ENCODE peak calls at places on chromosome 6, in five cellular contexts. One of them, this sample, is unnamed.

GRCh38 chr6:33023536-33023935 is 14.1 kb upstream of the HLA-DOA start:
- DNase-seq in stimulated activated CD4-positive, alpha-beta T cell treated with anti-CD3 and anti-CD28 coated beads, Interleukin-15, amount 100 ng/mL, for 48 hours: no peak
- DNase-seq in CD8-positive, alpha-beta memory T cell: no peak
- DNase-seq in stimulated activated CD8-positive, alpha-beta memory T cell treated with anti-CD3 and anti-CD28 coated beads, Interleukin-2, amount 100 ng/mL, for 1 hour: no peak
- DNase-seq in uterus: no peak
- DNase-seq in this sample: no peak

GRCh38 chr6:47168176-47168575 is 126.0 kb upstream of the ADGRF1 start:
- DNase-seq in stimulated activated CD4-positive, alpha-beta T cell treated with anti-CD3 and anti-CD28 coated beads, Interleukin-15, amount 100 ng/mL, for 48 hours: no peak
- DNase-seq in CD8-positive, alpha-beta memory T cell: no peak
- DNase-seq in stimulated activated CD8-positive, alpha-beta memory T cell treated with anti-CD3 and anti-CD28 coated beads, Interleukin-2, amount 100 ng/mL, for 1 hour: no peak
- DNase-seq in uterus: peak
- DNase-seq in this sample: no peak

GRCh38 chr6:166507809-166508373 is 78.6 kb downstream of the RAMACL start:
- DNase-seq in stimulated activated CD4-positive, alpha-beta T cell treated with anti-CD3 and anti-CD28 coated beads, Interleukin-15, amount 100 ng/mL, for 48 hours: no peak
- DNase-seq in CD8-positive, alpha-beta memory T cell: no peak
- DNase-seq in stimulated activated CD8-positive, alpha-beta memory T cell treated with anti-CD3 and anti-CD28 coated beads, Interleukin-2, amount 100 ng/mL, for 1 hour: no peak
- DNase-seq in uterus: no peak
- DNase-seq in this sample: no peak

GRCh38 chr6:6002005-6002808 is 4.5 kb downstream of the NRN1 start:
- DNase-seq in stimulated activated CD4-positive, alpha-beta T cell treated with anti-CD3 and anti-CD28 coated beads, Interleukin-15, amount 100 ng/mL, for 48 hours: no peak
- DNase-seq in CD8-positive, alpha-beta memory T cell: no peak
- DNase-seq in stimulated activated CD8-positive, alpha-beta memory T cell treated with anti-CD3 and anti-CD28 coated beads, Interleukin-2, amount 100 ng/mL, for 1 hour: no peak
- DNase-seq in uterus: no peak
- DNase-seq in this sample: no peak

GRCh38 chr6:16773376-16773775 is 12.1 kb upstream of the ATXN1 start:
- DNase-seq in stimulated activated CD4-positive, alpha-beta T cell treated with anti-CD3 and anti-CD28 coated beads, Interleukin-15, amount 100 ng/mL, for 48 hours: no peak
- DNase-seq in CD8-positive, alpha-beta memory T cell: no peak
- DNase-seq in stimulated activated CD8-positive, alpha-beta memory T cell treated with anti-CD3 and anti-CD28 coated beads, Interleukin-2, amount 100 ng/mL, for 1 hour: no peak
- DNase-seq in uterus: no peak
- DNase-seq in this sample: no peak

GRCh38 chr6:15194453-15194852 is 51.4 kb upstream of the JARID2 start:
- DNase-seq in stimulated activated CD4-positive, alpha-beta T cell treated with anti-CD3 and anti-CD28 coated beads, Interleukin-15, amount 100 ng/mL, for 48 hours: no peak
- DNase-seq in CD8-positive, alpha-beta memory T cell: no peak
- DNase-seq in stimulated activated CD8-positive, alpha-beta memory T cell treated with anti-CD3 and anti-CD28 coated beads, Interleukin-2, amount 100 ng/mL, for 1 hour: no peak
- DNase-seq in uterus: no peak
- DNase-seq in this sample: no peak

GRCh38 chr6:10610289-10610688 is 84.1 kb downstream of the C6orf52 start:
- DNase-seq in stimulated activated CD4-positive, alpha-beta T cell treated with anti-CD3 and anti-CD28 coated beads, Interleukin-15, amount 100 ng/mL, for 48 hours: no peak
- DNase-seq in CD8-positive, alpha-beta memory T cell: no peak
- DNase-seq in stimulated activated CD8-positive, alpha-beta memory T cell treated with anti-CD3 and anti-CD28 coated beads, Interleukin-2, amount 100 ng/mL, for 1 hour: no peak
- DNase-seq in uterus: no peak
- DNase-seq in this sample: no peak

GRCh38 chr6:6659600-6660327 is 71.2 kb downstream of the LY86 start:
- DNase-seq in stimulated activated CD4-positive, alpha-beta T cell treated with anti-CD3 and anti-CD28 coated beads, Interleukin-15, amount 100 ng/mL, for 48 hours: no peak
- DNase-seq in CD8-positive, alpha-beta memory T cell: no peak
- DNase-seq in stimulated activated CD8-positive, alpha-beta memory T cell treated with anti-CD3 and anti-CD28 coated beads, Interleukin-2, amount 100 ng/mL, for 1 hour: no peak
- DNase-seq in uterus: no peak
- DNase-seq in this sample: no peak

GRCh38 chr6:11494786-11495564 is 42.6 kb upstream of the TMEM170B start:
- DNase-seq in stimulated activated CD4-positive, alpha-beta T cell treated with anti-CD3 and anti-CD28 coated beads, Interleukin-15, amount 100 ng/mL, for 48 hours: no peak
- DNase-seq in CD8-positive, alpha-beta memory T cell: no peak
- DNase-seq in stimulated activated CD8-positive, alpha-beta memory T cell treated with anti-CD3 and anti-CD28 coated beads, Interleukin-2, amount 100 ng/mL, for 1 hour: no peak
- DNase-seq in uterus: no peak
- DNase-seq in this sample: no peak

GRCh38 chr6:80527552-80528052 is 421.1 kb downstream of the BCKDHB start:
- DNase-seq in stimulated activated CD4-positive, alpha-beta T cell treated with anti-CD3 and anti-CD28 coated beads, Interleukin-15, amount 100 ng/mL, for 48 hours: no peak
- DNase-seq in CD8-positive, alpha-beta memory T cell: no peak
- DNase-seq in stimulated activated CD8-positive, alpha-beta memory T cell treated with anti-CD3 and anti-CD28 coated beads, Interleukin-2, amount 100 ng/mL, for 1 hour: no peak
- DNase-seq in uterus: no peak
- DNase-seq in this sample: no peak

GRCh38 chr6:157893238-157893637 is 70.2 kb downstream of the SNX9 start:
- DNase-seq in stimulated activated CD4-positive, alpha-beta T cell treated with anti-CD3 and anti-CD28 coated beads, Interleukin-15, amount 100 ng/mL, for 48 hours: no peak
- DNase-seq in CD8-positive, alpha-beta memory T cell: peak
- DNase-seq in stimulated activated CD8-positive, alpha-beta memory T cell treated with anti-CD3 and anti-CD28 coated beads, Interleukin-2, amount 100 ng/mL, for 1 hour: no peak
- DNase-seq in uterus: no peak
- DNase-seq in this sample: peak

GRCh38 chr6:42292002-42292735 is 74.5 kb upstream of the MRPS10 start:
- DNase-seq in stimulated activated CD4-positive, alpha-beta T cell treated with anti-CD3 and anti-CD28 coated beads, Interleukin-15, amount 100 ng/mL, for 48 hours: no peak
- DNase-seq in CD8-positive, alpha-beta memory T cell: no peak
- DNase-seq in stimulated activated CD8-positive, alpha-beta memory T cell treated with anti-CD3 and anti-CD28 coated beads, Interleukin-2, amount 100 ng/mL, for 1 hour: no peak
- DNase-seq in uterus: no peak
- DNase-seq in this sample: no peak

GRCh38 chr6:16511048-16511660 is 250.1 kb downstream of the ATXN1 start:
- DNase-seq in stimulated activated CD4-positive, alpha-beta T cell treated with anti-CD3 and anti-CD28 coated beads, Interleukin-15, amount 100 ng/mL, for 48 hours: no peak
- DNase-seq in CD8-positive, alpha-beta memory T cell: no peak
- DNase-seq in stimulated activated CD8-positive, alpha-beta memory T cell treated with anti-CD3 and anti-CD28 coated beads, Interleukin-2, amount 100 ng/mL, for 1 hour: no peak
- DNase-seq in uterus: no peak
- DNase-seq in this sample: no peak

GRCh38 chr6:96212076-96212475 is 196.3 kb downstream of the FUT9 start:
- DNase-seq in stimulated activated CD4-positive, alpha-beta T cell treated with anti-CD3 and anti-CD28 coated beads, Interleukin-15, amount 100 ng/mL, for 48 hours: no peak
- DNase-seq in CD8-positive, alpha-beta memory T cell: no peak
- DNase-seq in stimulated activated CD8-positive, alpha-beta memory T cell treated with anti-CD3 and anti-CD28 coated beads, Interleukin-2, amount 100 ng/mL, for 1 hour: no peak
- DNase-seq in uterus: no peak
- DNase-seq in this sample: no peak

GRCh38 chr6:161135695-161136591 is 137.9 kb downstream of the AGPAT4 start:
- DNase-seq in stimulated activated CD4-positive, alpha-beta T cell treated with anti-CD3 and anti-CD28 coated beads, Interleukin-15, amount 100 ng/mL, for 48 hours: no peak
- DNase-seq in CD8-positive, alpha-beta memory T cell: no peak
- DNase-seq in stimulated activated CD8-positive, alpha-beta memory T cell treated with anti-CD3 and anti-CD28 coated beads, Interleukin-2, amount 100 ng/mL, for 1 hour: no peak
- DNase-seq in uterus: no peak
- DNase-seq in this sample: no peak

GRCh38 chr6:157169186-157169585 is 154.1 kb downstream of the TMEM242 start:
- DNase-seq in stimulated activated CD4-positive, alpha-beta T cell treated with anti-CD3 and anti-CD28 coated beads, Interleukin-15, amount 100 ng/mL, for 48 hours: no peak
- DNase-seq in CD8-positive, alpha-beta memory T cell: no peak
- DNase-seq in stimulated activated CD8-positive, alpha-beta memory T cell treated with anti-CD3 and anti-CD28 coated beads, Interleukin-2, amount 100 ng/mL, for 1 hour: no peak
- DNase-seq in uterus: no peak
- DNase-seq in this sample: no peak

GRCh38 chr6:141580988-141581387 is 551.7 kb upstream of the GJE1 start:
- DNase-seq in stimulated activated CD4-positive, alpha-beta T cell treated with anti-CD3 and anti-CD28 coated beads, Interleukin-15, amount 100 ng/mL, for 48 hours: no peak
- DNase-seq in CD8-positive, alpha-beta memory T cell: no peak
- DNase-seq in stimulated activated CD8-positive, alpha-beta memory T cell treated with anti-CD3 and anti-CD28 coated beads, Interleukin-2, amount 100 ng/mL, for 1 hour: no peak
- DNase-seq in uterus: no peak
- DNase-seq in this sample: no peak

GRCh38 chr6:73180718-73181619 is 44.3 kb downstream of the KHDC1L start:
- DNase-seq in stimulated activated CD4-positive, alpha-beta T cell treated with anti-CD3 and anti-CD28 coated beads, Interleukin-15, amount 100 ng/mL, for 48 hours: no peak
- DNase-seq in CD8-positive, alpha-beta memory T cell: peak
- DNase-seq in stimulated activated CD8-positive, alpha-beta memory T cell treated with anti-CD3 and anti-CD28 coated beads, Interleukin-2, amount 100 ng/mL, for 1 hour: no peak
- DNase-seq in uterus: no peak
- DNase-seq in this sample: no peak

GRCh38 chr6:55492259-55492658 is 86.7 kb downstream of the HMGCLL1 start:
- DNase-seq in stimulated activated CD4-positive, alpha-beta T cell treated with anti-CD3 and anti-CD28 coated beads, Interleukin-15, amount 100 ng/mL, for 48 hours: no peak
- DNase-seq in CD8-positive, alpha-beta memory T cell: no peak
- DNase-seq in stimulated activated CD8-positive, alpha-beta memory T cell treated with anti-CD3 and anti-CD28 coated beads, Interleukin-2, amount 100 ng/mL, for 1 hour: no peak
- DNase-seq in uterus: no peak
- DNase-seq in this sample: no peak

GRCh38 chr6:82072771-82073170 is 174.8 kb downstream of the IBTK start:
- DNase-seq in stimulated activated CD4-positive, alpha-beta T cell treated with anti-CD3 and anti-CD28 coated beads, Interleukin-15, amount 100 ng/mL, for 48 hours: no peak
- DNase-seq in CD8-positive, alpha-beta memory T cell: no peak
- DNase-seq in stimulated activated CD8-positive, alpha-beta memory T cell treated with anti-CD3 and anti-CD28 coated beads, Interleukin-2, amount 100 ng/mL, for 1 hour: no peak
- DNase-seq in uterus: no peak
- DNase-seq in this sample: no peak

GRCh38 chr6:4420160-4420865 is 284.9 kb upstream of the ECI2 start:
- DNase-seq in stimulated activated CD4-positive, alpha-beta T cell treated with anti-CD3 and anti-CD28 coated beads, Interleukin-15, amount 100 ng/mL, for 48 hours: no peak
- DNase-seq in CD8-positive, alpha-beta memory T cell: no peak
- DNase-seq in stimulated activated CD8-positive, alpha-beta memory T cell treated with anti-CD3 and anti-CD28 coated beads, Interleukin-2, amount 100 ng/mL, for 1 hour: no peak
- DNase-seq in uterus: no peak
- DNase-seq in this sample: no peak

GRCh38 chr6:11730645-11731044 is 48.0 kb downstream of the ADTRP start:
- DNase-seq in stimulated activated CD4-positive, alpha-beta T cell treated with anti-CD3 and anti-CD28 coated beads, Interleukin-15, amount 100 ng/mL, for 48 hours: no peak
- DNase-seq in CD8-positive, alpha-beta memory T cell: no peak
- DNase-seq in stimulated activated CD8-positive, alpha-beta memory T cell treated with anti-CD3 and anti-CD28 coated beads, Interleukin-2, amount 100 ng/mL, for 1 hour: no peak
- DNase-seq in uterus: no peak
- DNase-seq in this sample: no peak

GRCh38 chr6:72709436-72709835 is 87.6 kb downstream of the KCNQ5 start:
- DNase-seq in stimulated activated CD4-positive, alpha-beta T cell treated with anti-CD3 and anti-CD28 coated beads, Interleukin-15, amount 100 ng/mL, for 48 hours: no peak
- DNase-seq in CD8-positive, alpha-beta memory T cell: no peak
- DNase-seq in stimulated activated CD8-positive, alpha-beta memory T cell treated with anti-CD3 and anti-CD28 coated beads, Interleukin-2, amount 100 ng/mL, for 1 hour: no peak
- DNase-seq in uterus: no peak
- DNase-seq in this sample: no peak

GRCh38 chr6:149500085-149500484 is 15.3 kb upstream of the ZC3H12D start:
- DNase-seq in stimulated activated CD4-positive, alpha-beta T cell treated with anti-CD3 and anti-CD28 coated beads, Interleukin-15, amount 100 ng/mL, for 48 hours: no peak
- DNase-seq in CD8-positive, alpha-beta memory T cell: no peak
- DNase-seq in stimulated activated CD8-positive, alpha-beta memory T cell treated with anti-CD3 and anti-CD28 coated beads, Interleukin-2, amount 100 ng/mL, for 1 hour: no peak
- DNase-seq in uterus: no peak
- DNase-seq in this sample: no peak

GRCh38 chr6:63676412-63677114 is 41.0 kb downstream of the PHF3 start:
- DNase-seq in stimulated activated CD4-positive, alpha-beta T cell treated with anti-CD3 and anti-CD28 coated beads, Interleukin-15, amount 100 ng/mL, for 48 hours: no peak
- DNase-seq in CD8-positive, alpha-beta memory T cell: no peak
- DNase-seq in stimulated activated CD8-positive, alpha-beta memory T cell treated with anti-CD3 and anti-CD28 coated beads, Interleukin-2, amount 100 ng/mL, for 1 hour: no peak
- DNase-seq in uterus: no peak
- DNase-seq in this sample: no peak

GRCh38 chr6:149492798-149493165 is 8.0 kb upstream of the ZC3H12D start:
- DNase-seq in stimulated activated CD4-positive, alpha-beta T cell treated with anti-CD3 and anti-CD28 coated beads, Interleukin-15, amount 100 ng/mL, for 48 hours: no peak
- DNase-seq in CD8-positive, alpha-beta memory T cell: no peak
- DNase-seq in stimulated activated CD8-positive, alpha-beta memory T cell treated with anti-CD3 and anti-CD28 coated beads, Interleukin-2, amount 100 ng/mL, for 1 hour: no peak
- DNase-seq in uterus: no peak
- DNase-seq in this sample: no peak

GRCh38 chr6:127748290-127748689 is 152.6 kb downstream of the THEMIS start:
- DNase-seq in stimulated activated CD4-positive, alpha-beta T cell treated with anti-CD3 and anti-CD28 coated beads, Interleukin-15, amount 100 ng/mL, for 48 hours: no peak
- DNase-seq in CD8-positive, alpha-beta memory T cell: no peak
- DNase-seq in stimulated activated CD8-positive, alpha-beta memory T cell treated with anti-CD3 and anti-CD28 coated beads, Interleukin-2, amount 100 ng/mL, for 1 hour: no peak
- DNase-seq in uterus: no peak
- DNase-seq in this sample: no peak

GRCh38 chr6:3175742-3176321 is 18.5 kb upstream of the TUBB2A start:
- DNase-seq in stimulated activated CD4-positive, alpha-beta T cell treated with anti-CD3 and anti-CD28 coated beads, Interleukin-15, amount 100 ng/mL, for 48 hours: no peak
- DNase-seq in CD8-positive, alpha-beta memory T cell: no peak
- DNase-seq in stimulated activated CD8-positive, alpha-beta memory T cell treated with anti-CD3 and anti-CD28 coated beads, Interleukin-2, amount 100 ng/mL, for 1 hour: no peak
- DNase-seq in uterus: no peak
- DNase-seq in this sample: no peak

GRCh38 chr6:13434777-13435176 is 52.6 kb downstream of the GFOD1 start:
- DNase-seq in stimulated activated CD4-positive, alpha-beta T cell treated with anti-CD3 and anti-CD28 coated beads, Interleukin-15, amount 100 ng/mL, for 48 hours: no peak
- DNase-seq in CD8-positive, alpha-beta memory T cell: no peak
- DNase-seq in stimulated activated CD8-positive, alpha-beta memory T cell treated with anti-CD3 and anti-CD28 coated beads, Interleukin-2, amount 100 ng/mL, for 1 hour: no peak
- DNase-seq in uterus: no peak
- DNase-seq in this sample: no peak

GRCh38 chr6:10578718-10579117 is 57.6 kb downstream of the GCNT2 start:
- DNase-seq in stimulated activated CD4-positive, alpha-beta T cell treated with anti-CD3 and anti-CD28 coated beads, Interleukin-15, amount 100 ng/mL, for 48 hours: no peak
- DNase-seq in CD8-positive, alpha-beta memory T cell: no peak
- DNase-seq in stimulated activated CD8-positive, alpha-beta memory T cell treated with anti-CD3 and anti-CD28 coated beads, Interleukin-2, amount 100 ng/mL, for 1 hour: no peak
- DNase-seq in uterus: no peak
- DNase-seq in this sample: no peak

GRCh38 chr6:113120214-113120576 is 737.0 kb upstream of the MARCKS start:
- DNase-seq in stimulated activated CD4-positive, alpha-beta T cell treated with anti-CD3 and anti-CD28 coated beads, Interleukin-15, amount 100 ng/mL, for 48 hours: no peak
- DNase-seq in CD8-positive, alpha-beta memory T cell: no peak
- DNase-seq in stimulated activated CD8-positive, alpha-beta memory T cell treated with anti-CD3 and anti-CD28 coated beads, Interleukin-2, amount 100 ng/mL, for 1 hour: no peak
- DNase-seq in uterus: no peak
- DNase-seq in this sample: no peak

GRCh38 chr6:87274660-87275273 is 47.6 kb upstream of the SMIM8 start:
- DNase-seq in stimulated activated CD4-positive, alpha-beta T cell treated with anti-CD3 and anti-CD28 coated beads, Interleukin-15, amount 100 ng/mL, for 48 hours: no peak
- DNase-seq in CD8-positive, alpha-beta memory T cell: no peak
- DNase-seq in stimulated activated CD8-positive, alpha-beta memory T cell treated with anti-CD3 and anti-CD28 coated beads, Interleukin-2, amount 100 ng/mL, for 1 hour: no peak
- DNase-seq in uterus: no peak
- DNase-seq in this sample: no peak

GRCh38 chr6:133892444-133893323 is 3.8 kb downstream of the TCF21 start:
- DNase-seq in stimulated activated CD4-positive, alpha-beta T cell treated with anti-CD3 and anti-CD28 coated beads, Interleukin-15, amount 100 ng/mL, for 48 hours: no peak
- DNase-seq in CD8-positive, alpha-beta memory T cell: no peak
- DNase-seq in stimulated activated CD8-positive, alpha-beta memory T cell treated with anti-CD3 and anti-CD28 coated beads, Interleukin-2, amount 100 ng/mL, for 1 hour: no peak
- DNase-seq in uterus: no peak
- DNase-seq in this sample: no peak